ENCODE peak calls at places on chromosomes 3 and 15, in ten cellular contexts. One of them, this sample, is unnamed.

GRCh38 chr3:106945435-106945834 is 431.8 kb upstream of the CCDC54 start:
- DNase-seq in mesenchymal stem cell: no peak
- DNase-seq in epithelial cell of proximal tubule: no peak
- DNase-seq in B cell: no peak
- DNase-seq in AG09319: peak
- DNase-seq in renal cortical epithelial cell: no peak
- DNase-seq in fibroblast of the aortic adventitia: peak
- DNase-seq in CD8-positive, alpha-beta T cell: no peak
- DNase-seq in H54: no peak
- DNase-seq in NCI-H446: no peak
- DNase-seq in this sample: no peak

GRCh38 chr15:33882921-33883320 is 85.4 kb upstream of the CHRM5 start:
- DNase-seq in AG09319: no peak
- DNase-seq in CD8-positive, alpha-beta T cell: no peak
- DNase-seq in renal cortical epithelial cell: no peak
- DNase-seq in H54: no peak
- DNase-seq in epithelial cell of proximal tubule: no peak
- DNase-seq in fibroblast of the aortic adventitia: no peak
- DNase-seq in NCI-H446: no peak
- DNase-seq in B cell: no peak
- DNase-seq in mesenchymal stem cell: no peak
- DNase-seq in this sample: no peak

GRCh38 chr15:82081904-82082810 is 36.3 kb upstream of the MEX3B start:
- DNase-seq in H54: peak
- DNase-seq in epithelial cell of proximal tubule: no peak
- DNase-seq in mesenchymal stem cell: peak
- DNase-seq in renal cortical epithelial cell: peak
- DNase-seq in B cell: no peak
- DNase-seq in fibroblast of the aortic adventitia: peak
- DNase-seq in AG09319: peak
- DNase-seq in CD8-positive, alpha-beta T cell: no peak
- DNase-seq in NCI-H446: no peak
- DNase-seq in this sample: no peak

GRCh38 chr15:42264790-42265189 is 8.2 kb upstream of the GANC start:
- DNase-seq in renal cortical epithelial cell: no peak
- DNase-seq in NCI-H446: no peak
- DNase-seq in mesenchymal stem cell: no peak
- DNase-seq in H54: no peak
- DNase-seq in B cell: no peak
- DNase-seq in AG09319: no peak
- DNase-seq in fibroblast of the aortic adventitia: no peak
- DNase-seq in CD8-positive, alpha-beta T cell: no peak
- DNase-seq in epithelial cell of proximal tubule: no peak
- DNase-seq in this sample: no peak

GRCh38 chr3:154864947-154865346 is 215.2 kb upstream of the MME start:
- DNase-seq in H54: no peak
- DNase-seq in renal cortical epithelial cell: no peak
- DNase-seq in NCI-H446: no peak
- DNase-seq in CD8-positive, alpha-beta T cell: no peak
- DNase-seq in epithelial cell of proximal tubule: no peak
- DNase-seq in fibroblast of the aortic adventitia: no peak
- DNase-seq in mesenchymal stem cell: peak
- DNase-seq in AG09319: peak
- DNase-seq in B cell: no peak
- DNase-seq in this sample: no peak

GRCh38 chr15:77907824-77908751 is 169.4 kb downstream of the TBC1D2B start:
- DNase-seq in B cell: peak
- DNase-seq in AG09319: no peak
- DNase-seq in CD8-positive, alpha-beta T cell: peak
- DNase-seq in NCI-H446: no peak
- DNase-seq in H54: no peak
- DNase-seq in epithelial cell of proximal tubule: no peak
- DNase-seq in fibroblast of the aortic adventitia: no peak
- DNase-seq in renal cortical epithelial cell: peak
- DNase-seq in mesenchymal stem cell: peak
- DNase-seq in this sample: no peak

GRCh38 chr3:107189158-107189791 is 188.0 kb upstream of the CCDC54 start:
- DNase-seq in mesenchymal stem cell: no peak
- DNase-seq in H54: no peak
- DNase-seq in AG09319: no peak
- DNase-seq in renal cortical epithelial cell: no peak
- DNase-seq in CD8-positive, alpha-beta T cell: no peak
- DNase-seq in B cell: no peak
- DNase-seq in epithelial cell of proximal tubule: no peak
- DNase-seq in fibroblast of the aortic adventitia: no peak
- DNase-seq in NCI-H446: no peak
- DNase-seq in this sample: no peak

GRCh38 chr15:85615930-85616329 is 178.8 kb downstream of the KLHL25 start:
- DNase-seq in epithelial cell of proximal tubule: no peak
- DNase-seq in CD8-positive, alpha-beta T cell: no peak
- DNase-seq in B cell: peak
- DNase-seq in fibroblast of the aortic adventitia: peak
- DNase-seq in H54: no peak
- DNase-seq in AG09319: no peak
- DNase-seq in mesenchymal stem cell: peak
- DNase-seq in NCI-H446: no peak
- DNase-seq in renal cortical epithelial cell: peak
- DNase-seq in this sample: peak

GRCh38 chr3:12471228-12471627 is 13.1 kb upstream of the TSEN2 start:
- DNase-seq in epithelial cell of proximal tubule: no peak
- DNase-seq in renal cortical epithelial cell: peak
- DNase-seq in fibroblast of the aortic adventitia: no peak
- DNase-seq in CD8-positive, alpha-beta T cell: no peak
- DNase-seq in B cell: no peak
- DNase-seq in NCI-H446: no peak
- DNase-seq in AG09319: no peak
- DNase-seq in H54: peak
- DNase-seq in mesenchymal stem cell: no peak
- DNase-seq in this sample: no peak

GRCh38 chr15:88609344-88609743 is 11.8 kb upstream of the AEN start:
- DNase-seq in epithelial cell of proximal tubule: no peak
- DNase-seq in AG09319: no peak
- DNase-seq in fibroblast of the aortic adventitia: no peak
- DNase-seq in renal cortical epithelial cell: no peak
- DNase-seq in CD8-positive, alpha-beta T cell: no peak
- DNase-seq in B cell: no peak
- DNase-seq in mesenchymal stem cell: no peak
- DNase-seq in NCI-H446: no peak
- DNase-seq in H54: no peak
- DNase-seq in this sample: no peak

GRCh38 chr3:14962762-14963161 is 15.4 kb downstream of the NR2C2 start:
- DNase-seq in mesenchymal stem cell: no peak
- DNase-seq in CD8-positive, alpha-beta T cell: no peak
- DNase-seq in NCI-H446: no peak
- DNase-seq in fibroblast of the aortic adventitia: peak
- DNase-seq in epithelial cell of proximal tubule: no peak
- DNase-seq in H54: peak
- DNase-seq in AG09319: no peak
- DNase-seq in B cell: no peak
- DNase-seq in renal cortical epithelial cell: peak
- DNase-seq in this sample: no peak

GRCh38 chr3:57446318-57446841 is 97.8 kb downstream of the DNAH12 start:
- DNase-seq in H54: no peak
- DNase-seq in AG09319: peak
- DNase-seq in CD8-positive, alpha-beta T cell: no peak
- DNase-seq in epithelial cell of proximal tubule: no peak
- DNase-seq in mesenchymal stem cell: no peak
- DNase-seq in NCI-H446: no peak
- DNase-seq in renal cortical epithelial cell: no peak
- DNase-seq in B cell: no peak
- DNase-seq in fibroblast of the aortic adventitia: peak
- DNase-seq in this sample: no peak

GRCh38 chr3:150733373-150733935 is 29.5 kb downstream of the SIAH2 start:
- DNase-seq in epithelial cell of proximal tubule: no peak
- DNase-seq in CD8-positive, alpha-beta T cell: no peak
- DNase-seq in AG09319: no peak
- DNase-seq in H54: no peak
- DNase-seq in NCI-H446: no peak
- DNase-seq in mesenchymal stem cell: no peak
- DNase-seq in fibroblast of the aortic adventitia: no peak
- DNase-seq in B cell: no peak
- DNase-seq in renal cortical epithelial cell: no peak
- DNase-seq in this sample: no peak

GRCh38 chr3:188339410-188340295 is 185.7 kb downstream of the LPP start:
- DNase-seq in AG09319: no peak
- DNase-seq in H54: no peak
- DNase-seq in fibroblast of the aortic adventitia: no peak
- DNase-seq in B cell: peak
- DNase-seq in epithelial cell of proximal tubule: no peak
- DNase-seq in mesenchymal stem cell: no peak
- DNase-seq in NCI-H446: no peak
- DNase-seq in CD8-positive, alpha-beta T cell: no peak
- DNase-seq in renal cortical epithelial cell: no peak
- DNase-seq in this sample: no peak

GRCh38 chr3:13890377-13891016 is 10.6 kb upstream of the WNT7A start:
- DNase-seq in B cell: peak
- DNase-seq in AG09319: no peak
- DNase-seq in CD8-positive, alpha-beta T cell: peak
- DNase-seq in mesenchymal stem cell: no peak
- DNase-seq in epithelial cell of proximal tubule: no peak
- DNase-seq in H54: no peak
- DNase-seq in NCI-H446: no peak
- DNase-seq in renal cortical epithelial cell: no peak
- DNase-seq in fibroblast of the aortic adventitia: no peak
- DNase-seq in this sample: no peak